ENCODE peak calls at places on chromosomes 7 and 10, in six cellular contexts. One of them, this sample, is unnamed.

GRCh38 chr7:36160313-36160712 is 7.3 kb downstream of the EEPD1 start:
- DNase-seq in H9: no peak
- DNase-seq in IMR-90: no peak
- DNase-seq in H1: no peak
- DNase-seq in neuronal stem cell: no peak
- DNase-seq in trophoblast cell: no peak
- DNase-seq in this sample: no peak

GRCh38 chr7:99576251-99576650 is 17.8 kb downstream of the ZNF655 start:
- DNase-seq in H1: no peak
- DNase-seq in trophoblast cell: peak; percentile 40
- DNase-seq in neuronal stem cell: no peak
- DNase-seq in H9: no peak
- DNase-seq in IMR-90: no peak
- DNase-seq in this sample: no peak

GRCh38 chr10:91088300-91089140 is 131.9 kb upstream of the PCGF5 start:
- DNase-seq in H9: no peak
- DNase-seq in trophoblast cell: no peak
- DNase-seq in H1: no peak
- DNase-seq in IMR-90: peak; percentile 15
- DNase-seq in neuronal stem cell: no peak
- DNase-seq in this sample: peak; percentile 18

GRCh38 chr7:115533785-115534184 is 496.8 kb downstream of the TFEC start:
- DNase-seq in H9: no peak
- DNase-seq in H1: no peak
- DNase-seq in IMR-90: peak; percentile 60
- DNase-seq in neuronal stem cell: no peak
- DNase-seq in trophoblast cell: no peak
- DNase-seq in this sample: no peak

GRCh38 chr7:44431091-44431608 is 59.3 kb downstream of the NUDCD3 start:
- DNase-seq in neuronal stem cell: no peak
- DNase-seq in H1: peak; percentile 15
- DNase-seq in H9: peak; percentile 76
- DNase-seq in IMR-90: peak; percentile 28
- DNase-seq in trophoblast cell: no peak
- DNase-seq in this sample: no peak

GRCh38 chr10:123862421-123863188 is 29.0 kb downstream of the CPXM2 start:
- DNase-seq in H1: no peak
- DNase-seq in trophoblast cell: no peak
- DNase-seq in neuronal stem cell: no peak
- DNase-seq in IMR-90: no peak
- DNase-seq in H9: no peak
- DNase-seq in this sample: no peak

GRCh38 chr7:77266162-77266807 is 66.7 kb upstream of the FGL2 start:
- DNase-seq in neuronal stem cell: no peak
- DNase-seq in H1: no peak
- DNase-seq in IMR-90: peak; percentile 47
- DNase-seq in H9: no peak
- DNase-seq in trophoblast cell: no peak
- DNase-seq in this sample: no peak

GRCh38 chr7:19030280-19030679 is 87.2 kb downstream of the TWIST1 start:
- DNase-seq in H9: no peak
- DNase-seq in H1: no peak
- DNase-seq in neuronal stem cell: no peak
- DNase-seq in IMR-90: peak; percentile 35
- DNase-seq in trophoblast cell: no peak
- DNase-seq in this sample: no peak

GRCh38 chr10:130160775-130161174 is 24.6 kb downstream of the GLRX3 start:
- DNase-seq in neuronal stem cell: no peak
- DNase-seq in H1: no peak
- DNase-seq in H9: no peak
- DNase-seq in trophoblast cell: no peak
- DNase-seq in IMR-90: peak; percentile 41
- DNase-seq in this sample: peak; percentile 54

GRCh38 chr10:113704637-113705343 is 25.1 kb downstream of the CASP7 start:
- DNase-seq in H9: no peak
- DNase-seq in neuronal stem cell: peak; percentile 30
- DNase-seq in IMR-90: peak; percentile 60
- DNase-seq in trophoblast cell: peak; percentile 8
- DNase-seq in H1: no peak
- DNase-seq in this sample: peak; percentile 70

GRCh38 chr7:150778738-150779301 is 21.3 kb downstream of the TMEM176B start:
- DNase-seq in IMR-90: peak; percentile 66
- DNase-seq in trophoblast cell: peak; percentile 84
- DNase-seq in neuronal stem cell: peak; percentile 73
- DNase-seq in H9: peak; percentile 76
- DNase-seq in H1: peak; percentile 41
- DNase-seq in this sample: peak; percentile 73

GRCh38 chr10:16867990-16868389 is 50.8 kb upstream of the RSU1 start:
- DNase-seq in H9: no peak
- DNase-seq in neuronal stem cell: no peak
- DNase-seq in H1: no peak
- DNase-seq in IMR-90: no peak
- DNase-seq in trophoblast cell: no peak
- DNase-seq in this sample: no peak
- H2AFZ ChIP-seq in H9: no peak overlapping the region
- H2AFZ ChIP-seq in neuronal stem cell: peak overlapping the region; percentile 32
- H2AFZ ChIP-seq in H1: peak overlapping the region; percentile 28
- H2AFZ ChIP-seq in IMR-90: no peak overlapping the region
- H2AFZ ChIP-seq in trophoblast cell: no peak overlapping the region
- H2AFZ ChIP-seq in this sample: no peak overlapping the region

DNA sequence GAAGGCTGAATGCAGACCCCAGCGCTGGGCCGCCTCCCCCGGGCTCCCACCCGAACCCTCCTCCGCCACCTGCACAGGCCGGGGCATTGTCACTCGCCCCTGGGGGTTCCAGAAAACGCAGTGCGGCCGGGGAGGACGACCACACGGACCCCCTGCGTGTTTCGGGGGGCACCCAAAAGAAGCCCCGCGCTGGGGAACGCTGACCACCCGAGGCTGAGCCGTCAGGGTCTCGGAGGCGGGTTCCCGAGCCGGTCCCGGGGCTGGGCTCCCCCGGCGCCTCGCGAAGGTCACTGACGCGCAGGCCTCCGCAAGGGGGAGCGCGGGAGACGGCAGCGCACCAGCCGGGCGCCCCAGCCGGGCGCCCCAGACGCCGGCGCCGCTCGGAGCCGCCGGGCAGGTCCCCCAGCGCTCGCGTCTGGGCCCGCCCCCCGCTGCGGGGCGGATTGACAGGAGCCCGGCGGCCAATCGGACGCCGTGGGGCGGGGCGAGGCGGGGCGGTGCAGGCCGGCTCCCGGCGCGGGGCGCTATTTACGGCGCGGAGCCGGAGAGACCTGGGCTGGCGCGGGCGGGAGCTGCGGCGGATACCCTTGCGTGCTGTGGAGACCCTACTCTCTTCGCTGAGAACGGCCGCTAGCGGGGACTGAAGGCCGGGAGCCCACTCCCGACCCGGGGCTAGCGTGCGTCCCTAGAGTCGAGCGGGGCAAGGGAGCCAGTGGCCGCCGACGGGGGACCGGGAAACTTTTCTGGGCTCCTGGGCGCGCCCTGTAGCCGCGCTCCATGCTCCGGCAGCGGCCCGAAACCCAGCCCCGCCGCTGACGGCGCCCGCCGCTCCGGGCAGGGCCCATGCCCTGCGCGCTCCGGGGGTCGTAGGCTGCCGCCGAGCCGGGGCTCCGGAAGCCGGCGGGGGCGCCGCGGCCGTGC is at the start of gene BAMBI:
- DNase-seq in neuronal stem cell: peak; percentile 89
- DNase-seq in IMR-90: peak; percentile 89
- DNase-seq in H1: peak; percentile 84
- DNase-seq in trophoblast cell: peak; percentile 90
- DNase-seq in H9: peak; percentile 89
- DNase-seq in this sample: peak; percentile 91
- H2BK5ac ChIP-seq in neuronal stem cell: no peak within 1 kb of the TSS
- H2BK5ac ChIP-seq in IMR-90: peak within 1 kb of the TSS; percentile 51
- H2BK5ac ChIP-seq in H1: no peak within 1 kb of the TSS
- H2BK5ac ChIP-seq in trophoblast cell: peak within 1 kb of the TSS; percentile 99
- H2BK5ac ChIP-seq in H9: no peak within 1 kb of the TSS
- H2BK5ac ChIP-seq in this sample: peak within 1 kb of the TSS; percentile 74

GRCh38 chr10:78407009-78407711 is 373.5 kb downstream of the RPS24 start:
- DNase-seq in trophoblast cell: peak; percentile 74
- DNase-seq in H1: peak; percentile 92
- DNase-seq in H9: peak; percentile 97
- DNase-seq in neuronal stem cell: peak; percentile 96
- DNase-seq in IMR-90: peak; percentile 93
- DNase-seq in this sample: peak; percentile 90
- H2AFZ ChIP-seq in trophoblast cell: peak overlapping the region; percentile 51
- H2AFZ ChIP-seq in H1: peak overlapping the region; percentile 98
- H2AFZ ChIP-seq in H9: peak overlapping the region; percentile 82
- H2AFZ ChIP-seq in neuronal stem cell: peak overlapping the region; percentile 85
- H2AFZ ChIP-seq in IMR-90: peak overlapping the region; percentile 90
- H2AFZ ChIP-seq in this sample: peak overlapping the region; percentile 15

GRCh38 chr10:110529596-110530011 is 31.9 kb downstream of the DUSP5 start:
- DNase-seq in IMR-90: no peak
- DNase-seq in H1: no peak
- DNase-seq in H9: peak; percentile 74
- DNase-seq in neuronal stem cell: no peak
- DNase-seq in trophoblast cell: no peak
- DNase-seq in this sample: no peak
- H2BK5ac ChIP-seq in IMR-90: no peak overlapping the region
- H2BK5ac ChIP-seq in H1: peak overlapping the region; percentile 98
- H2BK5ac ChIP-seq in H9: peak overlapping the region; percentile 64
- H2BK5ac ChIP-seq in neuronal stem cell: no peak overlapping the region
- H2BK5ac ChIP-seq in trophoblast cell: peak overlapping the region; percentile 17
- H2BK5ac ChIP-seq in this sample: no peak overlapping the region

GRCh38 chr7:123661765-123662164 is 6.1 kb downstream of the LMOD2 start:
- DNase-seq in H9: no peak
- DNase-seq in neuronal stem cell: no peak
- DNase-seq in H1: no peak
- DNase-seq in trophoblast cell: no peak
- DNase-seq in IMR-90: no peak
- DNase-seq in this sample: no peak

GRCh38 chr7:123662293-123662692 is 6.6 kb downstream of the LMOD2 start:
- DNase-seq in IMR-90: no peak
- DNase-seq in trophoblast cell: no peak
- DNase-seq in H9: no peak
- DNase-seq in neuronal stem cell: no peak
- DNase-seq in H1: no peak
- DNase-seq in this sample: no peak

GRCh38 chr7:123662755-123663154 is 7.1 kb downstream of the LMOD2 start:
- DNase-seq in H9: no peak
- DNase-seq in trophoblast cell: no peak
- DNase-seq in IMR-90: no peak
- DNase-seq in neuronal stem cell: no peak
- DNase-seq in H1: no peak
- DNase-seq in this sample: no peak

GRCh38 chr7:123663200-123663599 is 7.5 kb downstream of the LMOD2 start:
- DNase-seq in H9: no peak
- DNase-seq in neuronal stem cell: no peak
- DNase-seq in IMR-90: no peak
- DNase-seq in H1: no peak
- DNase-seq in trophoblast cell: no peak
- DNase-seq in this sample: no peak

GRCh38 chr7:123660514-123661354 is 5.1 kb downstream of the LMOD2 start:
- DNase-seq in H1: no peak
- DNase-seq in neuronal stem cell: no peak
- DNase-seq in H9: no peak
- DNase-seq in IMR-90: no peak
- DNase-seq in trophoblast cell: no peak
- DNase-seq in this sample: no peak
- H2AFZ ChIP-seq in H1: no peak overlapping the region
- H2AFZ ChIP-seq in neuronal stem cell: peak overlapping the region; percentile 41
- H2AFZ ChIP-seq in H9: no peak overlapping the region
- H2AFZ ChIP-seq in IMR-90: no peak overlapping the region
- H2AFZ ChIP-seq in trophoblast cell: no peak overlapping the region
- H2AFZ ChIP-seq in this sample: no peak overlapping the region

GRCh38 chr10:1448252-1448901 is 288.9 kb downstream of the ADARB2 start:
- DNase-seq in IMR-90: no peak
- DNase-seq in neuronal stem cell: no peak
- DNase-seq in trophoblast cell: no peak
- DNase-seq in H9: no peak
- DNase-seq in H1: no peak
- DNase-seq in this sample: no peak

GRCh38 chr10:1449806-1450205 is 287.5 kb downstream of the ADARB2 start:
- DNase-seq in neuronal stem cell: no peak
- DNase-seq in IMR-90: no peak
- DNase-seq in H1: no peak
- DNase-seq in H9: no peak
- DNase-seq in trophoblast cell: no peak
- DNase-seq in this sample: no peak

GRCh38 chr10:1440897-1441296 is 296.4 kb downstream of the ADARB2 start:
- DNase-seq in neuronal stem cell: no peak
- DNase-seq in H1: no peak
- DNase-seq in trophoblast cell: no peak
- DNase-seq in H9: no peak
- DNase-seq in IMR-90: no peak
- DNase-seq in this sample: no peak

GRCh38 chr10:1444826-1445225 is 292.5 kb downstream of the ADARB2 start:
- DNase-seq in H1: no peak
- DNase-seq in trophoblast cell: no peak
- DNase-seq in H9: no peak
- DNase-seq in IMR-90: no peak
- DNase-seq in neuronal stem cell: no peak
- DNase-seq in this sample: no peak
- H2BK5ac ChIP-seq in H1: no peak overlapping the region
- H2BK5ac ChIP-seq in trophoblast cell: no peak overlapping the region
- H2BK5ac ChIP-seq in H9: no peak overlapping the region
- H2BK5ac ChIP-seq in IMR-90: peak overlapping the region; percentile 54
- H2BK5ac ChIP-seq in neuronal stem cell: no peak overlapping the region
- H2BK5ac ChIP-seq in this sample: no peak overlapping the region

This sample was measured in mesenchymal stem cell.